ENCODE peak calls at places on chromosomes 13 and 19, in nine cellular contexts. E, U, Q, T, I, C, K, L and J are unnamed samples.

GRCh38 chr19:4386038-4386782 is 14.1 kb downstream of the SH3GL1 start:
- DNase-seq in T (no peak), I (no peak), E (no peak), C (no peak), L (no peak), U (no peak), K (no peak), Q (no peak), J (no peak)

GRCh38 chr19:3464797-3465235 is 15.5 kb downstream of the SMIM24 start:
- DNase-seq in U (no peak), Q (no peak), L (no peak), C (no peak), K (no peak), E (no peak), T (no peak), I (no peak), J (no peak)

GRCh38 chr13:31116224-31116623 is 45.5 kb downstream of the HSPH1 start:
- DNase-seq in T (no peak), L (no peak), U (no peak), I (no peak), C (no peak), E (no peak), Q (no peak), K (no peak), J (no peak)

GRCh38 chr13:50529154-50529882 is 314.2 kb downstream of the DLEU7 start:
- DNase-seq in L (peak), U (no peak), C (no peak), T (peak), I (peak), E (peak), K (peak), Q (no peak), J (peak)

GRCh38 chr13:49649244-49649962 is 21.1 kb downstream of the ARL11 start:
- DNase-seq in T (no peak), Q (no peak), K (no peak), I (no peak), U (no peak), C (no peak), E (no peak), L (no peak), J (no peak)

GRCh38 chr13:110150384-110151091 is 156.4 kb downstream of the COL4A1 start:
- DNase-seq in C (no peak), I (no peak), E (no peak), L (no peak), U (no peak), T (no peak), K (no peak), Q (no peak), J (no peak)

GRCh38 chr19:55179570-55180484 is at the start of gene SYT5:
- DNase-seq in Q (peak), C (no peak), K (no peak), U (no peak), I (no peak), L (peak), E (peak), T (no peak), J (no peak)

GRCh38 chr13:91741925-91742324 is 343.5 kb downstream of the GPC5 start:
- DNase-seq in I (no peak), T (no peak), Q (no peak), E (no peak), L (no peak), K (no peak), C (no peak), U (no peak), J (no peak)

GRCh38 chr19:11539495-11540365 is 1.1 kb downstream of the CNN1 start:
- DNase-seq in T (no peak), U (no peak), L (peak), Q (no peak), K (no peak), C (no peak), I (peak), E (no peak), J (no peak)

GRCh38 chr13:50400930-50401553 is 385.8 kb downstream of the KCNRG start:
- DNase-seq in K (no peak), Q (no peak), U (no peak), C (no peak), I (no peak), L (no peak), T (no peak), E (no peak), J (no peak)

GRCh38 chr19:55696301-55697068 is 21.5 kb downstream of the EPN1 start:
- DNase-seq in C (no peak), E (no peak), K (no peak), L (no peak), Q (no peak), U (no peak), I (no peak), T (no peak), J (no peak)

GRCh38 chr19:40603719-40604646 is 2.8 kb downstream of the LTBP4 start:
- DNase-seq in Q (peak), E (peak), C (peak), L (peak), I (peak), U (peak), K (peak), T (peak), J (peak)

GRCh38 chr19:6402834-6403608 is 10.1 kb upstream of the GTF2F1 start:
- DNase-seq in C (no peak), I (no peak), L (no peak), E (no peak), U (no peak), K (no peak), Q (no peak), T (no peak), J (no peak)
- TF ChIP-seq POLR2AphosphoS5 in C (no peak), I (no peak), L (no peak), E (no peak), U (no peak), K (no peak), Q (no peak), T (no peak), J (no peak)

DNA sequence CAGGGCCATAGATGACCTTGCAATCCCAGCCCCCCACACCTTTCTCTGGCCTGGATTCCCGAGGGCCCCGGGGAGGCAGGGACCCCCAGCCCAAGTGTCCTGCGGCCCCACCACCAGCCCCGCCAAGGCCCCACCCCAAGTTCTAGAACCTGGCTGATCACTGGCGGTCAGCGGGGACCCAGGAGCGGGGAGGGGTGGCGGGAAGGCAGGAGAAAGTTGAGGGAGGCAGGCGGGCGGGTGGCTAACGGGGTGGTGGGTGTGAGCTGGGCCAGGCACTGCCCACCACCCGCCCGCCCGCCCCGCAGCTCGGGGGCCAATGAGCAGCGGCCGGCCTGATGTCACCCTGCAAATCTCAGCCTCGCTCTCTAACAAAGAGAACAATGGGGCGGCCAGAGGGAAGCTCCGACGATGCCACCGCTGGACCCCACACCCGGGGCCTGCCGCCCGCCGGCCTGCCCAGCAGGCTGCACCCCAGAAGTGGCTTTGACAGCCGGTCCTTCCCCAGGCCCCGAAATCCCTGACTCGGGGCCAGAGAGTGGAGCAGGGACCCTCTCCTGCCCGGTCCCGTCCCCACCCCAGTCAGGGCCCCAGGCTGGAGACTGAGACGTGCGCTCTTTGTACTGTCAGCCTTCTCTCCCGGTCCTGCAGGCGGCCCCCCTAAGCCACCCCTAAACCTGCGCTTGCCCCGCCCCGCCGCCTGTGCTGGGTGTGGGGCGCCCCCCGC is 1.6 kb downstream of the MEX3D start:
- DNase-seq in Q (no peak), L (peak), I (peak), T (no peak), C (no peak), E (peak), K (peak), U (peak), J (peak)
- TF ChIP-seq POLR2AphosphoS5 in Q (no peak), L (peak), I (peak), T (peak), C (peak), E (peak), K (peak), U (peak), J (peak)

GRCh38 chr19:49688531-49689132 is 762 bp upstream of the ADM5 start:
- DNase-seq in E (no peak), T (no peak), U (no peak), L (no peak), I (no peak), K (no peak), C (no peak), Q (no peak), J (no peak)
- TF ChIP-seq POLR2AphosphoS5 in E (no peak), T (no peak), U (peak), L (no peak), I (no peak), K (peak), C (peak), Q (peak), J (no peak)

DNA sequence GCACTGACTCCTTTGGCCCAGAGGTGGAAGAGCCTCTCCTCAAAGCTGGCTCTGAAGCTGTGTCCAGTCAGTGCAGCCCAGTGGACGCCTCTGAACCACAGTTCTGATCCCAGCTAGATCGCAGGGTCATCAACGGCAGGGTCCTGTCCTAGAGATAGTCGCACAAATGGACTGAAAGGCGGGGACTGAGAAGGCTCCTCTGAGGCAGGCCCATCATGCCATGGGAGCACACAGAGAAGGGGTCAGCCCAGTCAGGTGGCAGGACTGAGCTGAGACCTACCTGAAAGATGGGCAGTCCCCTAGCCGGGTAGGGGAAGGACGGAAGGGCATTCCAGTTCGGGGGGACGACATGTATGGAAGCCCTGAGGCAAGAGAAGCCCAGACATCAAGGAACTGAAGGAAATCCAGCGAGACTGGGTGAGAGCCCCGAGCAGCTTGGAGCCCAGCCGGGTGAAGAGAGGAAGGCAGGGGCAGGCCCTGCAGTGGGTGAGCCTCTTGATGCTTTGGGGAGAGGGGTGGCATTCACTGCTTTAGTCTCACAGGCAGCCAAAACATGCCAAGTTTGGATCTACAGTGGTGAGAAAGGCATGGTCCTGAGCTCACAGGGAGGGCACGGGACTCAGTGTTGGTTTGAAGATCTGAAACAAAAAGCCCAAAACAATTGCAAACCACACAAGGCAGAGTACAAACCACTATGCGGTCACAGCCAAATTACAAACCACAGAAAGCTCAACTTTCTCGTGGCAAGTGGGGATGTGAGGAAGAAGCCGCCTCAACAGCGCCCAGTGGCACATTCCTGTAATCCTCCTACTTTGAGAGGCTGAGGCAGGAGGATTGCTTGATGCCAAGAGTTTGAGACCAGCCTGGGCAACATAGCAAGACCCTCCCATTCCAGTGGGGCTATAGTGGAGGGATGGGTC is 10.0 kb downstream of the CALM3 start:
- DNase-seq in E (no peak), Q (no peak), I (no peak), L (peak), U (no peak), T (no peak), C (no peak), K (no peak), J (no peak)
- TF ChIP-seq POLR2AphosphoS5 in E (no peak), Q (peak), I (no peak), L (peak), U (peak), T (peak), C (no peak), K (no peak), J (no peak)

GRCh38 chr19:49533551-49534488 is 6.0 kb downstream of the RCN3 start:
- DNase-seq in E (peak), L (peak), K (peak), T (no peak), Q (peak), C (peak), U (no peak), I (peak), J (peak)
- TF ChIP-seq POLR2AphosphoS5 in E (no peak), L (no peak), K (peak), T (no peak), Q (no peak), C (peak), U (no peak), I (no peak), J (peak)

DNA sequence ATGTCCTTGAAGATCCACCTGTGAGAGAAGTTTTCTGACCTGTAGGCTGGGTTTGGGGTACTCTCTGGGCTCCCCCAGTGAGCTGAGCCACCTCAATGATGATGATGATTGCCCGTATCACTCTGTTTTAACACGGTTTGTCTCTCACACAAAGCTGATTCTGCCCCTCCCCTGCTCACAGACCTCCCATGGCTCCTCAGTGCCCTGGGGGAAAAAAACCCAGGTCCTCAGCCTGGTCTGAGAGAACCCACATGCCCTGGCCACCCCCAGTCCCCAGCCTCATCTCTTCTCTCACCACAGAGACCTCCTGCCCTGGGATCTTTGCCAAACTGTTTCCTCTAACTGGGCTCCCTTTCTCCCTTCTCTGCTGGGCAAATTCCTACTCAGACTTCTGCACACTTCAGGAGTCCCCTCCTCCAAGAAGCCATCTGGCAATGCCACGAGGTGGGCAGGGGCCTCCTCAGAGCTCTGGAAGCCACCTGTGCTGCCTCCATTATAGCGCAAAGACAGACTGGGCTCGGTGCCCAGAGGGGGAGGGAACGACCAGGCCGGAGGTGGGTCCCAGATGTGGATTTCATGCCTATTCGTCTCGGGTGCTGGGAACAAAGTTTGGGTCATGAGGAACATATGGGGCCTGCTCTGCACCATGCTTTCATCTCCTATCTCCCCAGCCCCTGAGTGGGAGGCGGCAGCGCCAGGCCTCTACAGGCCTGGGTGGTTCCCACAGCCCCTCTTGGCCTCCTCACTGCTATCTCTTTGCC is 8.5 kb upstream of the CA11 start:
- DNase-seq in U (no peak), E (no peak), L (peak), K (no peak), T (no peak), I (no peak), C (no peak), Q (no peak), J (no peak)
- TF ChIP-seq POLR2AphosphoS5 in U (no peak), E (no peak), L (no peak), K (no peak), T (no peak), I (no peak), C (no peak), Q (no peak), J (no peak)

DNA sequence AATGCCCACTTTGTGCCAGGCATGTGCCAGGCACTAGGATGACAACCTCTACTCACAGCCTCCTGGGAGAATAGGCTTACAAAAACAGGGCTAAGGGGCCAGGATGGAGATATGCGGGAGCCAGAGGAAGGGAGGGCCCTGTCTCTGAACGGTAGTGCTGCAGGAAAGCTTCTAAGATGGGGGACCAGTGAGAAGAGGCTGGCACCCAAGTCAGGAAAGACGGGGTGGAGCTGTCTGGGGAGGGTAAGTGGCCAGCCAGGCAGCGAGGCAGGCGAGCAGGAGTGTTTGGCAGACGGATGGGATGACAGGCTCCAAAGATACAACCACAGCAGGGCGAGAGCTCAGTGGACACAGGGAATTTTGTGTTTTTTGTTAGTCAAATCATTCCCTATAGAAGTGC is 44.7 kb upstream of the GPI start:
- DNase-seq in U (no peak), C (no peak), I (no peak), E (no peak), T (no peak), L (no peak), Q (no peak), K (no peak), J (no peak)
- TF ChIP-seq POLR2AphosphoS5 in U (no peak), C (no peak), I (no peak), E (no peak), T (no peak), L (no peak), Q (no peak), K (no peak), J (no peak)

GRCh38 chr13:113743366-113744195 is 15.4 kb upstream of the TMEM255B start:
- DNase-seq in L (no peak), E (no peak), I (no peak), T (no peak), Q (no peak), U (no peak), K (no peak), C (no peak), J (no peak)

GRCh38 chr13:113741101-113741731 is 17.8 kb upstream of the TMEM255B start:
- DNase-seq in E (no peak), L (no peak), I (no peak), K (no peak), C (no peak), U (no peak), T (no peak), Q (no peak), J (no peak)

GRCh38 chr13:113740661-113741060 is 18.4 kb upstream of the TMEM255B start:
- DNase-seq in K (no peak), C (no peak), E (no peak), L (no peak), I (no peak), Q (no peak), T (no peak), U (no peak), J (no peak)

GRCh38 chr13:113742445-113743120 is 16.4 kb upstream of the TMEM255B start:
- DNase-seq in I (no peak), E (no peak), C (no peak), L (no peak), T (no peak), U (no peak), Q (no peak), K (no peak), J (no peak)

GRCh38 chr13:113742000-113742441 is 17.0 kb upstream of the TMEM255B start:
- DNase-seq in U (no peak), L (peak), C (no peak), Q (no peak), E (peak), K (peak), T (peak), I (no peak), J (no peak)
- TF ChIP-seq POLR2AphosphoS5 in U (no peak), L (no peak), C (no peak), Q (no peak), E (no peak), K (no peak), T (no peak), I (no peak), J (no peak)